ENCODE peak calls at places on chromosomes 2 and 18, in four cellular contexts. H is A549, L is GM12878, X is HepG2. V is an unnamed sample.

GRCh38 chr2:226979004-226979403 is 143.2 kb downstream of the RHBDD1 start:
- DNase-seq in H (peak; percentile 5), L (no peak), X (no peak), V (no peak)

GRCh38 chr2:8984855-8985254 is 18.6 kb downstream of the MBOAT2 start:
- DNase-seq in H (no peak), L (no peak), X (no peak), V (no peak)

GRCh38 chr2:146312899-146313298 is 1531.9 kb upstream of the ACVR2A start:
- DNase-seq in H (no peak), L (no peak), X (no peak), V (peak; percentile 10)

GRCh38 chr2:204673877-204674276 is 128.6 kb downstream of the PARD3B start:
- DNase-seq in H (no peak), L (no peak), X (no peak), V (no peak)

GRCh38 chr2:215522237-215522636 is 86.4 kb upstream of the FN1 start:
- DNase-seq in H (no peak), L (no peak), X (no peak), V (no peak)

GRCh38 chr2:176753752-176754474 is 458.7 kb upstream of the HNRNPA3 start:
- DNase-seq in H (no peak), L (no peak), X (no peak), V (peak; percentile 54)

GRCh38 chr2:224221455-224221913 is 180.4 kb downstream of the FAM124B start:
- DNase-seq in H (peak; percentile 92), L (no peak), X (no peak), V (no peak)

GRCh38 chr18:73707035-73707434 is 440.6 kb downstream of the FBXO15 start:
- DNase-seq in H (peak; percentile 16), L (no peak), X (no peak), V (no peak)

GRCh38 chr18:56036673-56037072 is 448.7 kb upstream of the TCF4 start:
- DNase-seq in H (no peak), L (no peak), X (no peak), V (no peak)

DNA sequence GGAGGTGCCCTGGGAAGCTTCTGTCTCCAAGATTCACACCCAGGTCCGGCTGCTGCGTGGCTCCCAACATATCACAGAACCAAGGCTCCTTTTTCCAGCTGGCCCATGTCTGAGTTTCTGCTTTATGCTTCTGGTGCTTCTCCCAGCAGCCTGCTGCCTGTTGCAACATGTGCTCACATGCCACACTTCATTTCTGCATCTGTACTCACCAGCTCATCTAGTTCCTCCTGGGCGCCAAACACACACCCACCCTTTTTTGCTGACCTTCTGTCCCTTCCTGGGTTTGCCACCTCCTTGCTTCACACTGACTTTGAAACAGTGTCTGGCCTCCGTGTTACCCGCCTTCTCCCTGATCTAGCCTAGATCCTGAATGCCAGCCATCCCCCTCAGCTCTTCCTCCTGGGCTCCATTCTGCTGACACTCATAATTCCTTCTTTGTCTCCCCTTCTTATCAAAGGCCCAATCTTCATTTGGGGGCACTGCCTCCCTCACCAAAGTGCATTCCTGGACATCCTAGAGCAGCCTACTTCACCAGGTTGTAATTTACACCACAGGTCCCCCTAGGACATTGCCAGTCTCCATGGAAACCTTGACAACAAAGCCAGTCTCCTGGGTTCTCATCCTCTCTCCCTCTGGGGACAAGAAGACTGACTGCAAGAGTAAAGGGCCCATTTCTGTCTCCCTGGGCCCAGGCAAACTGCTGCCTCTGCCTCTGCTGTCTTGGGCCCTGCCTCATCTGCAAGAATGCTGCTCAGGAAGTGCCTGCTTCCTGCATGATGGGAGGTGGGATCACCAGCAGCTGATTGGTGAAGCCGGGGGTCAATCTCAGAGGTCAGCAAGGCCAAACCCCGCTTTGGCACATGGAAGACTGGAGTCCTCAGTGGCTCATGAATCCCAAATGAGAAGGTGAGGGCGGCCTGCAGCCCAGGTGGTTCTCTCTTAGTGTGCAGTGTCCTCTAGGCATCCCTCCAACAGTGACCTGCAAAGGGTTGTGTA is 13.9 kb upstream of the PROM2 start:
- DNase-seq in H (no peak), L (no peak), X (no peak), V (peak; percentile 51)
- TF ChIP-seq MYC in H (no peak), L (no peak), X (no peak), V (peak; percentile 61)

DNA sequence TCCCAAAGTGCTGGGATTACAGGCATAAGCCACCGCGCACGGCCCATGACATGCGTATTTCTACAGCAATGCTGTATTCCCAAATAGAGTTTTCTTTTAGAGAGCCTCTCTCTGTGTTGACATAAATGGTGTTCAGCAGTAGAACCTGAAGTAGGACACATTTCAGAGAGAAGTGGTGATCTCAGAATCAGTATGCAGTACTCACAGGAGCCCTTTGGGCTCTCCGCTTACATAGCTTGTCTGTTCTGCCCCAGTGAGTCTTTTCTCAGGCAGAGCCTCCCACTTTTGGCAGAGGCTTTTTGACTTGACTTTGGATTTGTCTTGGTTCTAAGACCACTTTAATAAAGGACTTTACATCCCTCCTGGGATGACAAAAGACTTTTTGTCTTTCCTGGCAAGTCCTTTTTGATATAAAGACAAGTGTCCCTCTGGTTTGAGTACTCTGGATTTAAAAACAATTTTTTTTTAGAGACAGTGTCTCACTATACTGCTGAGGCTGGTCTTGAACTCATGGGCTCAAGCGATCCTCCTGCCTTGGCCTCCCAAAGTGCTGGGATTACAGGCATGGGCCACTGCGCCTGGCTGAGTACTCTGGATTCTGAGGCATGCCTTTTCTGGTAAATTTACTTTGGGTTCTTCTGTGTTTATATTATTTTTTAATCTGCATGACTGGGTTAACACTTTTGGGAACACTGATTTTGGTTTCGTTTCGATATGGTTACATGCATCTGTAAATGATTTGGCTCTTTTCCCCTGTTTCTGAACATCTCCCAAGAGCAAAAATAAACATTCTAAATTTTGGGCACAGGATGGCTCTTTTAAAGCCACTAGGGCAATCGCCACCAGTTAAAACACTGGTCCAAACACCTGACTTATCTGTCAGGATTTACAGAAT is 113.2 kb downstream of the SMAD2 start:
- DNase-seq in H (no peak), L (no peak), X (no peak), V (no peak)
- H3K4me3 ChIP-seq in H (no peak overlapping the region), L (no peak overlapping the region), X (no peak overlapping the region), V (no peak overlapping the region)

GRCh38 chr2:203625712-203626111 is 80.7 kb upstream of the CD28 start:
- DNase-seq in H (no peak), L (no peak), X (peak; percentile 54), V (no peak)

GRCh38 chr2:203629699-203630098 is 76.7 kb upstream of the CD28 start:
- DNase-seq in H (no peak), L (no peak), X (no peak), V (no peak)

GRCh38 chr2:203623616-203624015 is 82.8 kb upstream of the CD28 start:
- DNase-seq in H (no peak), L (no peak), X (no peak), V (no peak)

GRCh38 chr2:203623104-203623503 is 83.3 kb upstream of the CD28 start:
- DNase-seq in H (peak; percentile 62), L (no peak), X (no peak), V (no peak)

GRCh38 chr2:203626952-203627681 is 79.3 kb upstream of the CD28 start:
- DNase-seq in H (no peak), L (no peak), X (no peak), V (no peak)
- TF ChIP-seq MYC in H (no peak), L (no peak), X (no peak), V (no peak)

GRCh38 chr2:47404356-47404755 is 1.4 kb downstream of the MSH2 start:
- DNase-seq in H (no peak), L (no peak), X (no peak), V (peak; percentile 26)
- H3K4me3 ChIP-seq in H (peak overlapping the region; percentile 83), L (peak overlapping the region; percentile 83), X (peak overlapping the region; percentile 76), V (peak overlapping the region; percentile 96)

DNA sequence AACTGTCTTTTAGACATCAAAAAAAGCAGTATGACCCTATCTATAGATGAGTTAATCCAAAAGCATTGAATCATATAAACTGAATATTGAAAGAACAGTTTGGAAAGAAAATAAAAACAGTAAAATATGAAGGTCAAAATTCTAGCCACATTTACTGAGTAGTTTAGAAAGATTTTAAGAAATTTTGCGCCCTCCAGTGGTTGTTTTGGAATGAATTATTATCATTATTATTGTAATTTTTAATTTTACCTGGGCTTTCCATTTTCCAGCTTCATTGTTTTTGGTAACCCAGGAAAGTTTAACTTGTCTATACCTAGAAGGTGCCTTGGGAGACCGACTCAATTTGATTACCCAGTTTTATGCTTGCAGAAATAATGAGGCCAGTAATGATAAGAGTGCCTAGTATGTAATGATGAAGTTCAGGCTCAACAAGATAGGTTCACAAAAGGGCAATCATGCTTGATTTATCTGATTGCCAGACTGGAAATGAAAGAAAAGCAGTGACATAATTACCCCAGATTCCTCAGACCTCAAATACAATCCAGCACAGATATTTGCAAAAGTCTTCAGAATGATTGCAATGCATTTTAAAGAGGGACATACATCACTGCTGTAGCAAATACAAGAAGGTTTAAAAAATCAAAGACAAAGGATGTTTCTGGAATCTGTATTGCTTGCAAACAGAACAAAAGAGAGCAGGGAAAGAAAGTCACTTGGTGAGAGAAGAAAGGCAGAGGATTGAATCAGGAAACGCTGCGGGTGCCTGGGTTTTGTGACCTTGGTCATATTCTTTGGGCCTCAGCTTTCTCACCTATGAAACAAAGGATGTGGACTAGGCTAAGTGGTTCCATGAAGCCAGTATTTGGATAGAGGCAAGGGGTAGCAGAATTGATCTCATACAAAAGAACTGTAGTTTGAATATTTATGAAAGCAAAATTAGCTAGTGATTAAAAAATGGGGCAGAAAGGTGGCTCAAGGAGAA is 153.8 kb downstream of the MAP2 start:
- DNase-seq in H (peak; percentile 12), L (no peak), X (peak; percentile 10), V (peak; percentile 31)
- TF ChIP-seq MYC in H (no peak), L (no peak), X (no peak), V (no peak)

DNA sequence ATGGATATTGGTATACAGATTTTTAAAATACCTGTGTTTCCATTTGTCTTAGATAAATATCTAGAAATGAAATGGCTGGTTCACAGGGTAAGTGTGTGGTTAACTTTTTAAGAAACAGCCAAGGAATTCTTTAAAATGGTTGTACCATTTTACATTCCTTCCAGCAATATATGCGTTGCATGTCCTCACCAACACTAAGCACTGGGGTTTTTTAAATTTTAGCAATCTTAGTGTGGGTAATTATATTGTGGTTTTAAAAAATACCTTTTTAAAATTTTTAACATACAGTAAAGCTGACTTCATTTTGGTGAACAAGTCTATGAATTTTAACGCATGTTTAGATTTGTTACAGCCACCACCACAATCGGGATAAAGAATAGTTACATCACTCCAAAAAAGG is 128.0 kb upstream of the MSTN start:
- DNase-seq in H (no peak), L (no peak), X (no peak), V (no peak)
- H3K4me3 ChIP-seq in H (no peak overlapping the region), L (no peak overlapping the region), X (no peak overlapping the region), V (no peak overlapping the region)

GRCh38 chr2:32360416-32360815 is 3.6 kb downstream of the BIRC6 start:
- DNase-seq in H (no peak), L (no peak), X (no peak), V (no peak)

GRCh38 chr2:32355976-32356734 is 668 bp upstream of the BIRC6 start:
- DNase-seq in H (no peak), L (no peak), X (no peak), V (peak; percentile 21)

GRCh38 chr2:32363588-32363987 is 6.8 kb downstream of the BIRC6 start:
- DNase-seq in H (no peak), L (no peak), X (no peak), V (no peak)

GRCh38 chr2:32356735-32357544 is at the start of gene BIRC6:
- DNase-seq in H (peak; percentile 99), L (peak; percentile 85), X (peak; percentile 97), V (peak; percentile 99)

GRCh38 chr2:32357545-32358482 is 991 bp downstream of the BIRC6 start:
- DNase-seq in H (peak; percentile 56), L (no peak), X (peak; percentile 35), V (peak; percentile 66)
- TF ChIP-seq MYC in H (no peak), L (no peak), X (no peak), V (no peak)

GRCh38 chr2:88637464-88637863 is 10.2 kb upstream of the EIF2AK3 start:
- DNase-seq in H (no peak), L (no peak), X (no peak), V (no peak)
- H3K4me3 ChIP-seq in H (no peak overlapping the region), L (no peak overlapping the region), X (no peak overlapping the region), V (no peak overlapping the region)